ENCODE peak calls at places on chromosome 10, in ten cellular contexts. K is COR-L47, Q is GOT3, Z is psoas muscle, L is AG10803, Y is GM20000, R is retina, G is frontal cortex, P is Right ventricle myocardium superior, C is cardiac muscle cell. H is an unnamed sample.

GRCh38 chr10:72088879-72089585 is 681 bp upstream of the SPOCK2 start:
- DNase-seq in K (peak; percentile 22), Q (no peak), Z (peak; percentile 88), L (peak; percentile 35), Y (peak; percentile 51), R (no peak), G (no peak), P (peak; percentile 79), C (peak; percentile 49), H (no peak)

GRCh38 chr10:122342293-122343134 is 32.0 kb upstream of the PLEKHA1 start:
- DNase-seq in K (peak; percentile 11), Q (no peak), Z (no peak), L (peak; percentile 53), Y (peak; percentile 55), R (peak; percentile 60), G (peak; percentile 21), P (no peak), C (peak; percentile 64), H (no peak)

GRCh38 chr10:43976292-43976691 is 327.6 kb upstream of the ZNF32 start:
- DNase-seq in K (no peak), Q (no peak), Z (no peak), L (no peak), Y (no peak), R (no peak), G (no peak), P (no peak), C (no peak), H (no peak)

GRCh38 chr10:31320598-31321211 is 1.7 kb downstream of the ZEB1 start:
- DNase-seq in K (peak; percentile 27), Q (no peak), Z (peak; percentile 71), L (peak; percentile 55), Y (peak; percentile 54), R (peak; percentile 84), G (peak; percentile 30), P (peak; percentile 62), C (peak; percentile 69), H (no peak)

GRCh38 chr10:35641430-35642015 is 573 bp downstream of the FZD8 start:
- DNase-seq in K (no peak), Q (no peak), Z (no peak), L (peak; percentile 53), Y (peak; percentile 69), R (no peak), G (peak; percentile 46), P (no peak), C (peak; percentile 50), H (no peak)

GRCh38 chr10:17768957-17769356 is 17.0 kb downstream of the TMEM236 start:
- DNase-seq in K (no peak), Q (no peak), Z (no peak), L (peak; percentile 73), Y (no peak), R (no peak), G (no peak), P (no peak), C (peak; percentile 64), H (no peak)

GRCh38 chr10:114925675-114926204 is 12.3 kb upstream of the TRUB1 start:
- DNase-seq in K (no peak), Q (no peak), Z (no peak), L (peak; percentile 29), Y (peak; percentile 33), R (no peak), G (no peak), P (no peak), C (peak; percentile 52), H (peak; percentile 3)

GRCh38 chr10:50575477-50576244 is 48.1 kb downstream of the SGMS1 start:
- DNase-seq in K (no peak), Q (no peak), Z (no peak), L (peak; percentile 35), Y (no peak), R (no peak), G (no peak), P (no peak), C (no peak), H (no peak)

GRCh38 chr10:31693499-31693898 is 235.1 kb downstream of the ARHGAP12 start:
- DNase-seq in K (no peak), Q (no peak), Z (no peak), L (no peak), Y (no peak), R (no peak), G (no peak), P (no peak), C (no peak), H (no peak)

GRCh38 chr10:13637303-13637856 is 50.6 kb downstream of the PRPF18 start:
- DNase-seq in K (no peak), Q (no peak), Z (no peak), L (no peak), Y (no peak), R (no peak), G (no peak), P (no peak), C (no peak), H (no peak)

GRCh38 chr10:93580824-93581223 is 14.4 kb downstream of the FFAR4 start:
- DNase-seq in K (no peak), Q (no peak), Z (no peak), L (no peak), Y (no peak), R (peak; percentile 78), G (no peak), P (no peak), C (peak; percentile 10), H (peak; percentile 65)

GRCh38 chr10:70228503-70228902 is 4.7 kb downstream of the PPA1 start:
- DNase-seq in K (no peak), Q (no peak), Z (no peak), L (no peak), Y (no peak), R (peak; percentile 26), G (no peak), P (no peak), C (no peak), H (no peak)

GRCh38 chr10:124886195-124886594 is 55.7 kb upstream of the ZRANB1 start:
- DNase-seq in K (no peak), Q (no peak), Z (no peak), L (peak; percentile 74), Y (no peak), R (no peak), G (no peak), P (no peak), C (peak; percentile 52), H (no peak)

GRCh38 chr10:71598673-71599072 is 120.9 kb downstream of the C10orf105 start:
- DNase-seq in K (no peak), Q (no peak), Z (peak; percentile 94), L (peak; percentile 90), Y (no peak), R (no peak), G (peak; percentile 68), P (peak; percentile 91), C (peak; percentile 87), H (no peak)

GRCh38 chr10:60549686-60550085 is 160.0 kb upstream of the ANK3 start:
- DNase-seq in K (peak; percentile 46), Q (no peak), Z (no peak), L (peak; percentile 3), Y (peak; percentile 10), R (no peak), G (no peak), P (no peak), C (peak; percentile 32), H (peak; percentile 26)

GRCh38 chr10:31011660-31012022 is 20.0 kb downstream of the ZNF438 start:
- DNase-seq in K (no peak), Q (no peak), Z (no peak), L (peak; percentile 34), Y (no peak), R (no peak), G (no peak), P (no peak), C (no peak), H (no peak)

GRCh38 chr10:96211775-96212174 is 59.6 kb downstream of the BLNK start:
- DNase-seq in K (no peak), Q (no peak), Z (no peak), L (no peak), Y (no peak), R (no peak), G (no peak), P (no peak), C (no peak), H (no peak)

GRCh38 chr10:118840776-118841468 is 86.2 kb upstream of the CACUL1 start:
- DNase-seq in K (no peak), Q (no peak), Z (no peak), L (no peak), Y (no peak), R (no peak), G (no peak), P (no peak), C (no peak), H (no peak)

GRCh38 chr10:119675483-119676170 is 24.4 kb downstream of the BAG3 start:
- DNase-seq in K (no peak), Q (no peak), Z (no peak), L (no peak), Y (no peak), R (no peak), G (no peak), P (no peak), C (no peak), H (no peak)

GRCh38 chr10:3881622-3882021 is 96.6 kb upstream of the KLF6 start:
- DNase-seq in K (no peak), Q (no peak), Z (no peak), L (no peak), Y (no peak), R (no peak), G (no peak), P (no peak), C (no peak), H (no peak)

GRCh38 chr10:35532141-35532540 is 73.0 kb upstream of the GJD4 start:
- DNase-seq in K (no peak), Q (no peak), Z (no peak), L (no peak), Y (no peak), R (no peak), G (no peak), P (no peak), C (no peak), H (no peak)

GRCh38 chr10:119025776-119026175 is 3.7 kb upstream of the NANOS1 start:
- DNase-seq in K (no peak), Q (no peak), Z (no peak), L (no peak), Y (no peak), R (no peak), G (no peak), P (peak; percentile 78), C (no peak), H (peak; percentile 63)

GRCh38 chr10:75662715-75663114 is 231.3 kb downstream of the LRMDA start:
- DNase-seq in K (no peak), Q (no peak), Z (no peak), L (peak; percentile 98), Y (no peak), R (no peak), G (no peak), P (peak; percentile 68), C (peak; percentile 80), H (no peak)

GRCh38 chr10:26430641-26431163 is 7.4 kb upstream of the APBB1IP start:
- DNase-seq in K (no peak), Q (no peak), Z (no peak), L (no peak), Y (peak; percentile 83), R (no peak), G (no peak), P (no peak), C (no peak), H (no peak)

GRCh38 chr10:31074357-31075065 is 42.8 kb upstream of the ZNF438 start:
- DNase-seq in K (no peak), Q (no peak), Z (no peak), L (no peak), Y (no peak), R (no peak), G (no peak), P (no peak), C (no peak), H (no peak)

GRCh38 chr10:80460399-80461207 is 6.5 kb downstream of the TSPAN14 start:
- DNase-seq in K (no peak), Q (no peak), Z (no peak), L (peak; percentile 69), Y (no peak), R (no peak), G (no peak), P (peak; percentile 59), C (peak; percentile 72), H (peak; percentile 93)

GRCh38 chr10:778626-779330 is 89.3 kb upstream of the DIP2C start:
- DNase-seq in K (no peak), Q (no peak), Z (peak; percentile 40), L (no peak), Y (peak; percentile 20), R (no peak), G (no peak), P (no peak), C (no peak), H (no peak)

GRCh38 chr10:30536578-30536977 is 93.0 kb downstream of the LYZL2 start:
- DNase-seq in K (no peak), Q (no peak), Z (no peak), L (no peak), Y (no peak), R (no peak), G (no peak), P (no peak), C (no peak), H (no peak)

H was measured in DMS153.